ENCODE peak calls at places on chromosomes 6 and 20, in seven cellular contexts. P is HCT116, S is stomach, W is tibial nerve, D is sigmoid colon, Q is spleen, I is K562. B is an unnamed sample.

GRCh38 chr6:69627625-69628024 is 169.2 kb downstream of the LMBRD1 start:
- DNase-seq in S (no peak), I (no peak), W (no peak), D (no peak), P (no peak), Q (no peak), B (no peak)

GRCh38 chr6:161236091-161236633 is 37.7 kb downstream of the AGPAT4 start:
- DNase-seq in D (no peak), Q (no peak), P (no peak), S (no peak), W (no peak), I (no peak), B (no peak)

GRCh38 chr20:63955281-63955845 is 853 bp downstream of the UCKL1 start:
- DNase-seq in P (no peak), W (no peak), I (peak; percentile 71), D (no peak), S (no peak), Q (no peak), B (no peak)

GRCh38 chr6:168192901-168193815 is 114.1 kb upstream of the FRMD1 start:
- DNase-seq in P (no peak), I (no peak), W (no peak), D (peak; percentile 48), S (peak; percentile 17), Q (no peak), B (no peak)

GRCh38 chr6:132072831-132073230 is 121.7 kb upstream of the CCN2 start:
- DNase-seq in Q (no peak), P (no peak), D (no peak), I (no peak), S (no peak), W (no peak), B (no peak)

GRCh38 chr6:121748376-121748775 is 312.9 kb downstream of the GJA1 start:
- DNase-seq in Q (no peak), S (no peak), I (no peak), P (no peak), W (no peak), D (no peak), B (no peak)

GRCh38 chr20:38073307-38074010 is 39.9 kb downstream of the RPRD1B start:
- DNase-seq in P (peak; percentile 24), Q (no peak), D (peak; percentile 92), S (peak; percentile 28), W (no peak), I (peak; percentile 60), B (peak; percentile 72)

GRCh38 chr6:159842035-159842434 is 42.0 kb downstream of the PNLDC1 start:
- DNase-seq in Q (no peak), I (peak; percentile 65), P (peak; percentile 24), D (no peak), W (no peak), S (no peak), B (no peak)

GRCh38 chr6:31908791-31909190 is 6.9 kb upstream of the ZBTB12 start:
- DNase-seq in D (no peak), S (no peak), Q (no peak), P (no peak), W (no peak), I (no peak), B (no peak)

GRCh38 chr20:10671221-10671849 is 2.5 kb downstream of the JAG1 start:
- DNase-seq in D (peak; percentile 97), I (peak; percentile 35), Q (peak; percentile 87), S (peak; percentile 74), P (no peak), W (peak; percentile 75), B (no peak)

GRCh38 chr20:4866429-4866828 is 134.9 kb downstream of the SLC23A2 start:
- DNase-seq in Q (no peak), I (no peak), S (no peak), D (no peak), P (no peak), W (no peak), B (no peak)

GRCh38 chr20:46682063-46682821 is 7.0 kb downstream of the TP53RK start:
- DNase-seq in P (no peak), W (no peak), D (no peak), I (no peak), Q (no peak), S (no peak), B (no peak)
- TF ChIP-seq POLR2A in P (no peak), W (no peak), D (no peak), I (no peak), Q (no peak), S (no peak), B (no peak)

DNA sequence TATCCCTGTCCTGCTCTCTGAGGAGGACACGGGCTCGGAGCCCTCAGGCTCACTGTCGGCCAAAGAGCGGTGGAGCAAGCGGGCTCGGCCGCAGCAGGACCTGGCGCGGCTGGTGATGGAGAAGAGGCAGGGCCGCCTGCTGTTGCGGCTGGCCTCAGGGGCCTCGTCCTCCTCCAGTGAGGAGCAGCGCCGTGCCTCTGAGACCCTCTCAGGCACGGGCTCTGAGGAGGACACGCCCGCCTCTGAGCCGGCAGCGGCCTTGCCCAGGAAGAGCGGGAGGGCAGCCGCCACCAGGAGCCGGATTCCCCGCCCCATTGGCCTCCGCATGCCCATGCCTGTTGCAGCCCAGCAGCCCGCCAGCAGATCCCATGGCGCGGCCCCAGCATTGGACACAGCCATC is 14.2 kb upstream of the SLC22A7 start:
- DNase-seq in Q (no peak), S (no peak), I (no peak), P (no peak), W (no peak), D (no peak), B (no peak)
- TF ChIP-seq CTCF in Q (no peak), S (no peak), I (no peak), P (no peak), W (no peak), D (no peak), B (no peak)

GRCh38 chr6:15247214-15247749 is 1.4 kb downstream of the JARID2 start:
- DNase-seq in P (no peak), S (no peak), W (no peak), I (no peak), D (no peak), Q (no peak), B (no peak)

GRCh38 chr6:15249371-15250019 is 3.6 kb downstream of the JARID2 start:
- DNase-seq in D (no peak), S (no peak), W (no peak), Q (peak; percentile 40), I (no peak), P (no peak), B (no peak)

GRCh38 chr6:15246217-15247211 is 645 bp downstream of the JARID2 start:
- DNase-seq in Q (peak; percentile 25), D (no peak), P (no peak), W (no peak), S (no peak), I (no peak), B (no peak)

GRCh38 chr6:15248451-15249370 is 2.8 kb downstream of the JARID2 start:
- DNase-seq in Q (peak; percentile 98), D (peak; percentile 99), S (peak; percentile 97), W (peak; percentile 88), P (peak; percentile 92), I (peak; percentile 97), B (peak; percentile 97)

DNA sequence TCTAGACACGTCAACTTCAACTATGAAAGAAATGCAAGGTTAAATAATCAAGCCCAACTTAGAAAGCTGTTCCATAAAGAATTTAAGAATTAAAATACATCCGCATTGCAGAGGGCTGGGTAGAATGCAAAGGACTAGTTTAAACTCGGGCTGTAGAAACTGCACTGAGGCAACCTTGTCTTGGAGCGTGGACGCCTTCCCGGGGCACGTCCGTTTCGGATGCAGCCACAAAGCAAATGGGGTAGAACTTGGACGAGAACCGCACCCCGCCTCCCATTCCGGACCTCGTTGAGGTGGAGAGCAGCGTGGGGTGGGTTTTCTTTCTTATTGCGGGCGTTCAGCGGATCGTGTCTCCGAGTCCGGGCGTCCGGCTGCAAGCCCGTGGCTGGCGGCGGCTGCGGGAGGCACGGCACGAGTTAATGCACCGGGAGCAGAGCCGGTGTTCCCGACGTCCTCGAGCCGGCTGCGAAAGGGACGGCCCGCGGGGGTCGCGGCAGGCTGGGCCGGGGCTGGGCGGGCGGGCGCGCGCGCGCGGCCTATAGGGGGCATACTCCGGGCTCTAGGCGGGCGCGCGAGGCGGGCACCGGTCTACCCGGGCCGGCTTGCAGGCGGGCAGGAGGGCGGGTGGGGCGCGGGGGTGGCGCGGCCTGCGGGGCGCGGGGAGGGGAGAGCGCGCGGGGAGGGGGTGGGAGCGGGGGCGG is 2.0 kb downstream of the JARID2 start:
- DNase-seq in S (peak; percentile 58), D (peak; percentile 80), I (peak; percentile 83), Q (peak; percentile 92), W (peak; percentile 34), P (no peak), B (peak; percentile 67)
- TF ChIP-seq POLR2A in S (no peak), D (peak; percentile 13), I (peak; percentile 40), Q (no peak), W (no peak), P (no peak), B (no peak)

DNA sequence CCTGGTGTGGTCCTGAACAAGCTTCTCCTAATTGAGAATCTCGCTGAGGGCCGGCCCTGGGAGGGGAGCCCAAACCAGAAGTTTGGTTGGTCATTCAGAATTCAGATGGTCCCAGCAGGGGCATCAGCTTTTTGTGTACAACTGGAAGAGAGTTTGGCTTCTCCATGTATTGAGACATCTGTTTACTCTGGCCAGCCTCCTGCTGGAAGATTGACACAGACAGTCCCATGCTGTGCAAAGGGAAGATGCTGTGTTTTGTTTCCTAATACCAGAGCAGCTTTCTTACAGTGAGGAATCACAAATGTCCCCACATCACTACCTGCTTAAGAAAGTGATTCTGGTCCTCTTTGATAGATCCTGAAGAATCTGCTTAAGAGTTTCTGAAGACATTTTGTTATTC is 97.8 kb downstream of the PLEKHG1 start:
- DNase-seq in S (no peak), W (no peak), D (no peak), Q (no peak), I (no peak), P (no peak), B (no peak)
- TF ChIP-seq CTCF in S (no peak), W (no peak), D (no peak), Q (no peak), I (no peak), P (no peak), B (no peak)

GRCh38 chr6:10555625-10556309 is 34.6 kb downstream of the GCNT2 start:
- DNase-seq in Q (no peak), W (no peak), P (no peak), D (peak; percentile 84), I (no peak), S (peak; percentile 51), B (peak; percentile 59)
- TF ChIP-seq POLR2A in Q (no peak), W (no peak), P (no peak), D (no peak), I (no peak), S (no peak), B (no peak)

DNA sequence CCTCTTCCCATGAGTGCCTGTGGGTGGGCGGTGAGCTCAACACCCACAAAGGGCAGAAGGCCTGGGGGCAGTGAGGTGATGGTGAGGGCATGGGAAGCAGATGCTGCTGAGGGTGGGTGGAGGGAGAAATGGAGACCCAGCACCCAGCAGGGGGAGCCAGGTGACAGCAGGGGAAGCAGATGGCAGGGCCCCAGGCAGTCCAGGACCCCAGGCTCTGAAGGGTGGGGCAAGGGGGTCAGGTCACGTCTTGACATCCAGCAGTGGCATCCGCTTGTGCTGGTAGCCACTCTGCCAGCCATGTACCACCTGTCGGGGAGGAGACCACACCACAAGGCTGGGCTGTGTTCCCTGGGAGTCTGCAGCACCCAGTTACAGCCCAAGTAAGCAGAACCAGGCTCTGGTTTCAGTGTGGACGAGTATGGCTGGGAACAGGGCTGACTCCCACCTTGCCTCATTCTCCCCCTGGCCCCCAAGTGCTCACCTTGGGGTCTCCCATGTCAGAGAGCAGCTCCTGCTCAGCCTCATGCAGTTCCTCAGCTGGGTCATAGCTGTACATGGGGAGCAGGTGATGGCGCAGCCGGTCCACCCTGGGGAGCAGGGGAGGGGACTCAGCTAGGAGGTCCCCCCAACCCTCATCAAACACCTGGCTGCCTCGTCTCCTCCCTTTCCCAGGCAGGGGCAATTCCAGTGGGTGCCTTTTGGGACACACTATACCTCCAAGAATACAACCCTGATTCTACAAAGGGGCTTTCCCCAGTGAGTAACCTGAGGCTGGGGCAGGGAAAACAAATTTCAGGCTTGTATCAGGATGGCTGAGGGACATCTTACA is 2.0 kb downstream of the SMIM29 start:
- DNase-seq in W (no peak), I (peak; percentile 59), Q (peak; percentile 86), S (no peak), P (no peak), D (peak; percentile 62), B (no peak)
- TF ChIP-seq CTCF in W (peak; percentile 22), I (peak; percentile 81), Q (peak; percentile 41), S (no peak), P (no peak), D (peak; percentile 21), B (peak; percentile 41)

B was measured in heart left ventricle.